ENCODE peak calls at places on chromosomes 13 and 19, in ten cellular contexts. One of them, this sample, is unnamed.

GRCh38 chr19:4896372-4896771 is 6.3 kb downstream of the ARRDC5 start:
- DNase-seq in GM23338: no peak
- DNase-seq in GM20000: no peak
- DNase-seq in GM10248: no peak
- DNase-seq in bronchial epithelial cell: peak
- DNase-seq in fibroblast of mammary gland: peak
- DNase-seq in CD14-positive monocyte: no peak
- DNase-seq in Calu3: peak
- DNase-seq in transverse colon: no peak
- DNase-seq in RWPE1: peak
- DNase-seq in this sample: no peak

GRCh38 chr13:46893221-46893620 is 3.6 kb downstream of the HTR2A start:
- DNase-seq in GM23338: peak
- DNase-seq in GM20000: no peak
- DNase-seq in GM10248: no peak
- DNase-seq in bronchial epithelial cell: no peak
- DNase-seq in fibroblast of mammary gland: no peak
- DNase-seq in CD14-positive monocyte: no peak
- DNase-seq in Calu3: no peak
- DNase-seq in transverse colon: no peak
- DNase-seq in RWPE1: no peak
- DNase-seq in this sample: no peak

GRCh38 chr13:77449265-77449664 is 86.2 kb upstream of the SCEL start:
- DNase-seq in GM23338: no peak
- DNase-seq in GM20000: no peak
- DNase-seq in GM10248: no peak
- DNase-seq in bronchial epithelial cell: no peak
- DNase-seq in fibroblast of mammary gland: no peak
- DNase-seq in CD14-positive monocyte: no peak
- DNase-seq in Calu3: no peak
- DNase-seq in transverse colon: no peak
- DNase-seq in RWPE1: no peak
- DNase-seq in this sample: no peak

GRCh38 chr13:20461481-20461859 is 64.2 kb downstream of the CRYL1 start:
- DNase-seq in GM23338: no peak
- DNase-seq in GM20000: no peak
- DNase-seq in GM10248: no peak
- DNase-seq in bronchial epithelial cell: peak
- DNase-seq in fibroblast of mammary gland: peak
- DNase-seq in CD14-positive monocyte: no peak
- DNase-seq in Calu3: no peak
- DNase-seq in transverse colon: no peak
- DNase-seq in RWPE1: no peak
- DNase-seq in this sample: no peak

GRCh38 chr19:10871711-10872550 is 578 bp downstream of the CARM1 start:
- DNase-seq in GM23338: peak
- DNase-seq in GM20000: peak
- DNase-seq in GM10248: no peak
- DNase-seq in bronchial epithelial cell: no peak
- DNase-seq in fibroblast of mammary gland: no peak
- DNase-seq in CD14-positive monocyte: no peak
- DNase-seq in Calu3: peak
- DNase-seq in transverse colon: peak
- DNase-seq in RWPE1: no peak
- DNase-seq in this sample: no peak

GRCh38 chr13:74306496-74306895 is 172.3 kb upstream of the KLF12 start:
- DNase-seq in GM23338: peak
- DNase-seq in GM20000: no peak
- DNase-seq in GM10248: no peak
- DNase-seq in bronchial epithelial cell: no peak
- DNase-seq in fibroblast of mammary gland: peak
- DNase-seq in CD14-positive monocyte: no peak
- DNase-seq in Calu3: no peak
- DNase-seq in transverse colon: no peak
- DNase-seq in RWPE1: no peak
- DNase-seq in this sample: no peak

GRCh38 chr13:46154136-46154854 is 27.7 kb downstream of the LCP1 start:
- DNase-seq in GM23338: no peak
- DNase-seq in GM20000: no peak
- DNase-seq in GM10248: no peak
- DNase-seq in bronchial epithelial cell: no peak
- DNase-seq in fibroblast of mammary gland: no peak
- DNase-seq in CD14-positive monocyte: no peak
- DNase-seq in Calu3: no peak
- DNase-seq in transverse colon: no peak
- DNase-seq in RWPE1: no peak
- DNase-seq in this sample: no peak

GRCh38 chr13:32247887-32248286 is 67.3 kb downstream of the ZAR1L start:
- DNase-seq in GM23338: no peak
- DNase-seq in GM20000: no peak
- DNase-seq in GM10248: no peak
- DNase-seq in bronchial epithelial cell: no peak
- DNase-seq in fibroblast of mammary gland: no peak
- DNase-seq in CD14-positive monocyte: no peak
- DNase-seq in Calu3: no peak
- DNase-seq in transverse colon: no peak
- DNase-seq in RWPE1: no peak
- DNase-seq in this sample: no peak

GRCh38 chr19:29860492-29860891 is 48.7 kb downstream of the CCNE1 start:
- DNase-seq in GM23338: peak
- DNase-seq in GM20000: no peak
- DNase-seq in GM10248: no peak
- DNase-seq in bronchial epithelial cell: no peak
- DNase-seq in fibroblast of mammary gland: no peak
- DNase-seq in CD14-positive monocyte: peak
- DNase-seq in Calu3: no peak
- DNase-seq in transverse colon: no peak
- DNase-seq in RWPE1: no peak
- DNase-seq in this sample: no peak

DNA sequence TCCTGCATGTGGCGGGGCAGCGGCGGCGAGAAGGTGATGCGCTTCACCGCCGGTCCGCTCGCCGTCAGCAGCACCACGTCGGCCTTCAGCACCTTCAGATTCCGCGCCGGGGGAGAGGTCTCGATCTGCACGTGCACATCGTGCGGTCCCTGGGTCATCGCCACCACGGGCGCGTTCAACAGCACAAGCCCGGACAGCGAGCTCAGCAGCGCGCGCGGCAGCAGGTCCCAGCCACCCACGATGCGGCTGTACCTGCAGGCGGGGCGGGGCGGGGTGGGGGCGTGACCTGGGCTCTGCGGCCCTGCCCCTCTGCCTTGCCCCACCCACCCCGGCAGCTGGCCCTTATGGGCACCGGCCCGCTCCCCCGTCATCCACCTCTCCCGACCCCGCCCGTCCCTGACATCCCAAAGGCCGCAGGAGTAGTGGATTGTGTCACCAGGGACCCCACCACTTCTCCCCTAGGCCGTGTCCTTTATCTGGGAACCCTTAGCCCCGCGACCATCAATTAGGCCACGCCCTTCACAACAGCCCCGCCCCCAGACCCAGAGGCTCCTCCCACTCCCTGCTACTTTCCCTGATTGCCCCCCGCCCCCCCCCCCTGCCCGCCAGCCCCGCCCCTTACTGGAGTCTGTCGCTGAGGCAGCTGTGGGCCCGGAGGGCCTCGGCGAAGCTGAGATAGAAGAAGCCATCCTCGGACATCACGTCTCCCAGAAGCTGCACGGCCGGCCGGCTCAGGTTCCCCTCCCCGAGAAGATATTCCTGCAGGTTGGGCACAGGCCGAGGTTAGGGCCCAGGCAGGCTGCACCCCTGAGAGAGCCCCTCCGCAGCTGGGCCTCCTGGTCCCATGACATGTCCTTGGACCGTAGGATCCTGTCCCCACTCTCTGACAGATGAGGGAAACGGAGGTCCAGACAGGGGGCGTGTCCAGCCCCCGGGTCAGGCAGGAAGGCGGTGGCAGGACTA is 6.1 kb downstream of the IL4I1 start:
- DNase-seq in GM23338: peak
- DNase-seq in GM20000: peak
- DNase-seq in GM10248: peak
- DNase-seq in bronchial epithelial cell: peak
- DNase-seq in fibroblast of mammary gland: no peak
- DNase-seq in CD14-positive monocyte: no peak
- DNase-seq in Calu3: no peak
- DNase-seq in transverse colon: peak
- DNase-seq in RWPE1: peak
- DNase-seq in this sample: no peak
- TF ChIP-seq CTCF in GM23338: peak
- TF ChIP-seq CTCF in GM20000: no peak
- TF ChIP-seq CTCF in GM10248: no peak
- TF ChIP-seq CTCF in bronchial epithelial cell: no peak
- TF ChIP-seq CTCF in fibroblast of mammary gland: no peak
- TF ChIP-seq CTCF in CD14-positive monocyte: peak
- TF ChIP-seq CTCF in Calu3: no peak
- TF ChIP-seq CTCF in transverse colon: no peak
- TF ChIP-seq CTCF in RWPE1: peak
- TF ChIP-seq CTCF in this sample: no peak

DNA sequence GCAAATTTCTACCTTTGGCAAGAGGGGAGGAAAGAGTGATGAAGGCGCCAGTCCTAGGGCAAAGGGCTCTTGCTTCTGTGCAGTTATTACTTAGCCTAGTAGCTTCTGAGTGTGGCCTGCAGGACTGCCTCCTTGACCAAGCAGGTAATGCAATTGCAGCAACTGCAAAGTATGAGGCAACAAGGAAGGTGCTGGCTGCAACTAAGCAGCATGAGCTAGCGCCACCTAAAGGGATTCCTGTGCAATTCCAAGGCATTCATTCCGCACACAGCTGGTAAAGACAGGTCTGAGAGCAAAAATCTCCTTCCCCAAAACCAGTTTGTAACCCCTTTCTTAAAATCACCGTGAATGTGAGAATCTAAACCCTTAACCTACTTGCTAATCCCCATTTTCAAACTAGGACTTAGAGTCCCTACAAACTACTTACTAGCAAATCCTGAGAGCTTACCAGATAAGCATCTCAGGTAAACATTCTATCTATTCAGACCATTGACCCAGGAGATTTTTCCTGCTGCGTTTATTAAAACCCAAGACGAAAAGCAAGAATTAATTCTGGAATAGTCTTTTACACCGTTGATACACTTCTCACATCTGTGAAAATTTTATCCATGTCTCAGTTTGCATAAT is 62.9 kb downstream of the DCT start:
- DNase-seq in GM23338: peak
- DNase-seq in GM20000: no peak
- DNase-seq in GM10248: no peak
- DNase-seq in bronchial epithelial cell: peak
- DNase-seq in fibroblast of mammary gland: peak
- DNase-seq in CD14-positive monocyte: no peak
- DNase-seq in Calu3: no peak
- DNase-seq in transverse colon: no peak
- DNase-seq in RWPE1: no peak
- DNase-seq in this sample: no peak
- TF ChIP-seq CTCF in GM23338: peak
- TF ChIP-seq CTCF in GM20000: no peak
- TF ChIP-seq CTCF in GM10248: no peak
- TF ChIP-seq CTCF in bronchial epithelial cell: peak
- TF ChIP-seq CTCF in fibroblast of mammary gland: peak
- TF ChIP-seq CTCF in CD14-positive monocyte: peak
- TF ChIP-seq CTCF in Calu3: no peak
- TF ChIP-seq CTCF in transverse colon: peak
- TF ChIP-seq CTCF in RWPE1: peak
- TF ChIP-seq CTCF in this sample: no peak

GRCh38 chr19:47613165-47614146 is 4.5 kb downstream of the BICRA start:
- DNase-seq in GM23338: peak
- DNase-seq in GM20000: no peak
- DNase-seq in GM10248: no peak
- DNase-seq in bronchial epithelial cell: no peak
- DNase-seq in fibroblast of mammary gland: peak
- DNase-seq in CD14-positive monocyte: no peak
- DNase-seq in Calu3: no peak
- DNase-seq in transverse colon: no peak
- DNase-seq in RWPE1: no peak
- DNase-seq in this sample: no peak
- TF ChIP-seq CTCF in GM23338: no peak
- TF ChIP-seq CTCF in GM20000: no peak
- TF ChIP-seq CTCF in GM10248: no peak
- TF ChIP-seq CTCF in bronchial epithelial cell: no peak
- TF ChIP-seq CTCF in fibroblast of mammary gland: no peak
- TF ChIP-seq CTCF in CD14-positive monocyte: no peak
- TF ChIP-seq CTCF in Calu3: no peak
- TF ChIP-seq CTCF in transverse colon: no peak
- TF ChIP-seq CTCF in RWPE1: no peak
- TF ChIP-seq CTCF in this sample: no peak

GRCh38 chr13:52868190-52868589 is 19.8 kb upstream of the PCDH8 start:
- DNase-seq in GM23338: no peak
- DNase-seq in GM20000: no peak
- DNase-seq in GM10248: no peak
- DNase-seq in bronchial epithelial cell: no peak
- DNase-seq in fibroblast of mammary gland: no peak
- DNase-seq in CD14-positive monocyte: no peak
- DNase-seq in Calu3: no peak
- DNase-seq in transverse colon: no peak
- DNase-seq in RWPE1: no peak
- DNase-seq in this sample: no peak

GRCh38 chr13:52862358-52863206 is 14.1 kb upstream of the PCDH8 start:
- DNase-seq in GM23338: peak
- DNase-seq in GM20000: no peak
- DNase-seq in GM10248: peak
- DNase-seq in bronchial epithelial cell: peak
- DNase-seq in fibroblast of mammary gland: no peak
- DNase-seq in CD14-positive monocyte: no peak
- DNase-seq in Calu3: peak
- DNase-seq in transverse colon: peak
- DNase-seq in RWPE1: peak
- DNase-seq in this sample: no peak
- TF ChIP-seq CTCF in GM23338: peak
- TF ChIP-seq CTCF in GM20000: peak
- TF ChIP-seq CTCF in GM10248: peak
- TF ChIP-seq CTCF in bronchial epithelial cell: peak
- TF ChIP-seq CTCF in fibroblast of mammary gland: peak
- TF ChIP-seq CTCF in CD14-positive monocyte: peak
- TF ChIP-seq CTCF in Calu3: no peak
- TF ChIP-seq CTCF in transverse colon: peak
- TF ChIP-seq CTCF in RWPE1: peak
- TF ChIP-seq CTCF in this sample: no peak

DNA sequence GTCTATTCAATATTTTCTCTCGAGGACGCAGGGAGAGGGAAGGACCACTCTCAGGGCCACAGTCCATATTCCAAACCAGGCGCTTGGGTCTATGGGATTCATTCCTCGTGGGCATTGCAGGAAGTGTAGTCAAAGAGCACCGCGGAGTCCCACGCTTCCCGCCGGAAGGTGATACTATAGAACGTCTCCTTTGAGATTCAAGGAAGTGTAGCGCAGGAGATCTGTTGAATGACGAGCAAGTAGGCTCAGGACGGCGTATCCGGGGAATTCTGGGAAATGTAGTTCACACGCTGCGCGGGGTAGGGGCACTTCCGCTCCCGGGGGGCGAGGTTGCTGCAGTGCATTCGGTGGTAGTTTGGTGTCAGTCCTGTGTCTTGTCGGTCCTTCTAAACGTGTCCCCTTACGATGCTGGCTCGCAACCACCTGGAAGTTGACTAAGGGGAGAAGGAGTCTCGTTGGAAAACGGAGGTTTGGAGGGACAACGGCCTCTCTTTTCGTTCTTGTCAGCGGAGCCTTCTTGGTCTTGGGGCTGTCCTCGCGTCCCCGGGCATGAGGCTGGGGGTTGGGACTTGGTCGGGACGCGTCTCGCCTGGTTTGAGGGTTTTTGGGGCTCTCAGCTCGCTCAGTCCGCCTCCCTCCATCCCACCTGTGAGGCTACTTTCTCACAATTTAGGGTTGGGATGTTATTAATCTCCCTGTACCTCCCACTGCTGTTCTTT is at the start of gene ZNF284:
- DNase-seq in GM23338: peak
- DNase-seq in GM20000: peak
- DNase-seq in GM10248: peak
- DNase-seq in bronchial epithelial cell: peak
- DNase-seq in fibroblast of mammary gland: peak
- DNase-seq in CD14-positive monocyte: peak
- DNase-seq in Calu3: peak
- DNase-seq in transverse colon: peak
- DNase-seq in RWPE1: peak
- DNase-seq in this sample: peak
- TF ChIP-seq CTCF in GM23338: no peak
- TF ChIP-seq CTCF in GM20000: no peak
- TF ChIP-seq CTCF in GM10248: no peak
- TF ChIP-seq CTCF in bronchial epithelial cell: no peak
- TF ChIP-seq CTCF in fibroblast of mammary gland: no peak
- TF ChIP-seq CTCF in CD14-positive monocyte: no peak
- TF ChIP-seq CTCF in Calu3: no peak
- TF ChIP-seq CTCF in transverse colon: no peak
- TF ChIP-seq CTCF in RWPE1: no peak
- TF ChIP-seq CTCF in this sample: no peak

This sample was measured in omental fat pad.